ENCODE peak calls at places on chromosomes 6 and 20, in ten cellular contexts. W, I, S, P, X, H, Y, M, F and A are unnamed samples.

GRCh38 chr6:113647158-113647889 is 209.8 kb upstream of the MARCKS start:
- DNase-seq in X (no peak), M (no peak), H (no peak), Y (no peak), W (no peak), S (no peak), I (no peak), F (no peak), P (no peak), A (no peak)

GRCh38 chr6:77403424-77403823 is 59.9 kb downstream of the HTR1B start:
- DNase-seq in M (no peak), Y (no peak), S (no peak), X (no peak), F (peak), P (no peak), H (peak), W (no peak), I (no peak), A (no peak)

GRCh38 chr20:57791946-57792328 is 82.1 kb upstream of the PMEPA1 start:
- DNase-seq in I (no peak), X (no peak), Y (no peak), S (no peak), W (no peak), F (no peak), P (no peak), H (no peak), M (peak), A (no peak)

GRCh38 chr20:23165964-23166363 is 79.8 kb upstream of the CD93 start:
- DNase-seq in W (no peak), P (no peak), S (no peak), I (no peak), M (no peak), Y (no peak), H (no peak), X (no peak), F (no peak), A (no peak)

GRCh38 chr20:1266167-1266973 is at the start of gene SNPH:
- DNase-seq in H (peak), W (peak), M (peak), F (peak), Y (peak), I (peak), P (peak), X (peak), S (peak), A (no peak)

GRCh38 chr6:141401168-141401567 is 731.6 kb upstream of the GJE1 start:
- DNase-seq in I (no peak), F (no peak), Y (no peak), S (no peak), H (peak), W (no peak), M (no peak), P (no peak), X (no peak), A (no peak)

GRCh38 chr20:20368414-20369352 is 779 bp downstream of the INSM1 start:
- DNase-seq in X (peak), W (no peak), F (no peak), P (no peak), M (no peak), I (no peak), H (no peak), S (no peak), Y (no peak), A (no peak)

GRCh38 chr20:34143951-34144350 is 31.9 kb upstream of the EIF2S2 start:
- DNase-seq in I (no peak), H (peak), W (no peak), X (no peak), Y (no peak), P (no peak), S (no peak), F (no peak), M (no peak), A (no peak)

GRCh38 chr20:25274891-25275812 is 27.3 kb downstream of the PYGB start:
- DNase-seq in S (no peak), I (no peak), P (peak), X (no peak), F (no peak), H (no peak), W (peak), M (peak), Y (no peak), A (no peak)